ENCODE peak calls at places on chromosomes 3 and 15, in six cellular contexts. N is stimulated activated CD8-positive, alpha-beta memory T cell treated with anti-CD3 and anti-CD28 coated beads, Interleukin-15, amount 100 ng/mL, for 24 hours; Z is AG08396; V is HuH-7.5; J is activated T-cell treated with anti-CD3 and anti-CD28 coated beads, Interleukin-2, amount 50 U/mL, for 48 hours; T is fibroblast of pulmonary artery. X is an unnamed sample.

GRCh38 chr3:76083992-76084391 is 298.6 kb upstream of the ZNF717 start:
- DNase-seq in N (no peak), Z (no peak), V (no peak), J (no peak), T (peak), X (peak)

GRCh38 chr15:43230640-43231115 is 9.9 kb upstream of the EPB42 start:
- DNase-seq in N (no peak), Z (peak), V (no peak), J (no peak), T (no peak), X (peak)

GRCh38 chr15:91482799-91483198 is 370.7 kb upstream of the SLCO3A1 start:
- DNase-seq in N (no peak), Z (no peak), V (no peak), J (no peak), T (no peak), X (no peak)

GRCh38 chr3:18098960-18099587 is 326.1 kb downstream of the SATB1 start:
- DNase-seq in N (no peak), Z (peak), V (no peak), J (peak), T (peak), X (peak)

GRCh38 chr15:23038741-23039150 is 623 bp downstream of the TUBGCP5 start:
- DNase-seq in N (no peak), Z (peak), V (peak), J (no peak), T (peak), X (peak)

GRCh38 chr15:67820992-67821783 is 4.1 kb upstream of the SKOR1 start:
- DNase-seq in N (no peak), Z (peak), V (peak), J (peak), T (peak), X (peak)

GRCh38 chr3:7249493-7250076 is 388.7 kb downstream of the GRM7 start:
- DNase-seq in N (no peak), Z (no peak), V (no peak), J (no peak), T (no peak), X (peak)

GRCh38 chr15:58771621-58772235 is 626 bp downstream of the MINDY2 start:
- DNase-seq in N (no peak), Z (peak), V (peak), J (peak), T (no peak), X (no peak)

GRCh38 chr3:119084371-119085069 is 49.9 kb upstream of the IGSF11 start:
- DNase-seq in N (no peak), Z (no peak), V (no peak), J (no peak), T (no peak), X (no peak)

GRCh38 chr15:96341465-96342142 is 11.1 kb downstream of the NR2F2 start:
- DNase-seq in N (no peak), Z (no peak), V (no peak), J (no peak), T (peak), X (peak)

GRCh38 chr3:183822631-183823030 is 2.7 kb downstream of the MAP6D1 start:
- DNase-seq in N (no peak), Z (no peak), V (no peak), J (no peak), T (no peak), X (no peak)

GRCh38 chr3:46866720-46867549 is 3.7 kb upstream of the MYL3 start:
- DNase-seq in N (peak), Z (peak), V (peak), J (peak), T (peak), X (peak)

GRCh38 chr3:45317710-45318109 is 70.7 kb upstream of the LARS2 start:
- DNase-seq in N (no peak), Z (no peak), V (no peak), J (no peak), T (no peak), X (no peak)

GRCh38 chr3:120429921-120430361 is 20.9 kb downstream of the FSTL1 start:
- DNase-seq in N (no peak), Z (no peak), V (no peak), J (no peak), T (no peak), X (peak)

GRCh38 chr3:152190636-152191183 is 78.0 kb upstream of the MBNL1 start:
- DNase-seq in N (no peak), Z (no peak), V (no peak), J (no peak), T (no peak), X (no peak)

GRCh38 chr3:65888980-65889706 is 149.6 kb downstream of the MAGI1 start:
- DNase-seq in N (no peak), Z (peak), V (no peak), J (no peak), T (peak), X (peak)

GRCh38 chr15:68431037-68431791 is 749 bp downstream of the ITGA11 start:
- DNase-seq in N (no peak), Z (no peak), V (no peak), J (no peak), T (no peak), X (no peak)

GRCh38 chr15:29452881-29453731 is 183.5 kb upstream of the NSMCE3 start:
- DNase-seq in N (no peak), Z (no peak), V (no peak), J (no peak), T (peak), X (no peak)

GRCh38 chr15:51727141-51727897 is 10.1 kb downstream of the LYSMD2 start:
- DNase-seq in N (no peak), Z (peak), V (no peak), J (no peak), T (no peak), X (peak)

GRCh38 chr3:38149701-38150100 is 11.2 kb downstream of the MYD88 start:
- DNase-seq in N (no peak), Z (no peak), V (no peak), J (no peak), T (no peak), X (no peak)

GRCh38 chr3:61954097-61954528 is 392.7 kb downstream of the PTPRG start:
- DNase-seq in N (no peak), Z (peak), V (no peak), J (no peak), T (no peak), X (peak)

GRCh38 chr3:192444096-192444790 is 283.1 kb downstream of the FGF12 start:
- DNase-seq in N (peak), Z (peak), V (peak), J (peak), T (peak), X (peak)

GRCh38 chr3:50350213-50350526 is 405 bp downstream of the NPRL2 start:
- DNase-seq in N (no peak), Z (no peak), V (no peak), J (no peak), T (no peak), X (no peak)

GRCh38 chr15:31265871-31266711 is 60.5 kb upstream of the KLF13 start:
- DNase-seq in N (no peak), Z (no peak), V (no peak), J (peak), T (no peak), X (peak)

GRCh38 chr3:178558637-178559036 is 22.4 kb downstream of the KCNMB2 start:
- DNase-seq in N (no peak), Z (no peak), V (no peak), J (no peak), T (no peak), X (no peak)

GRCh38 chr3:42852443-42852842 is 23.2 kb downstream of the CYP8B1 start:
- DNase-seq in N (no peak), Z (no peak), V (no peak), J (no peak), T (no peak), X (no peak)

GRCh38 chr3:126493051-126493450 is 17.4 kb upstream of the ZXDC start:
- DNase-seq in N (no peak), Z (no peak), V (no peak), J (no peak), T (no peak), X (no peak)

GRCh38 chr3:138921316-138922292 is 25.3 kb downstream of the FOXL2 start:
- DNase-seq in N (no peak), Z (peak), V (no peak), J (no peak), T (peak), X (peak)

GRCh38 chr3:58260261-58260731 is 22.7 kb downstream of the ABHD6 start:
- DNase-seq in N (no peak), Z (peak), V (no peak), J (peak), T (peak), X (peak)

GRCh38 chr3:99848433-99848832 is 30.8 kb downstream of the CMSS1 start:
- DNase-seq in N (no peak), Z (no peak), V (no peak), J (no peak), T (no peak), X (no peak)

GRCh38 chr15:70291696-70292510 is 194.2 kb upstream of the TLE3 start:
- DNase-seq in N (no peak), Z (no peak), V (no peak), J (no peak), T (peak), X (no peak)

GRCh38 chr3:43522702-43523362 is 99.0 kb downstream of the ANO10 start:
- DNase-seq in N (no peak), Z (no peak), V (no peak), J (no peak), T (peak), X (peak)

GRCh38 chr15:67571643-67572415 is 29.3 kb downstream of the MAP2K5 start:
- DNase-seq in N (no peak), Z (no peak), V (no peak), J (no peak), T (no peak), X (peak)

GRCh38 chr3:113249111-113249510 is 37.8 kb downstream of the BOC start:
- DNase-seq in N (no peak), Z (peak), V (no peak), J (no peak), T (peak), X (peak)

GRCh38 chr3:156547637-156548036 is 7.3 kb downstream of the SSR3 start:
- DNase-seq in N (no peak), Z (no peak), V (no peak), J (no peak), T (peak), X (peak)

GRCh38 chr3:53350652-53351051 is 3.3 kb upstream of the DCP1A start:
- DNase-seq in N (no peak), Z (no peak), V (no peak), J (no peak), T (no peak), X (peak)

GRCh38 chr3:159757341-159758060 is 231.1 kb upstream of the IL12A start:
- DNase-seq in N (no peak), Z (no peak), V (no peak), J (no peak), T (no peak), X (no peak)